ENCODE peak calls at places on chromosomes 6 and 20, in seven cellular contexts. One of them, this sample, is unnamed.

GRCh38 chr6:20534906-20535305 is 649 bp downstream of the CDKAL1 start:
- DNase-seq in endodermal cell: no peak
- DNase-seq in GM06990: peak; percentile 21
- DNase-seq in ovary: no peak
- DNase-seq in NB4: peak; percentile 16
- DNase-seq in psoas muscle: no peak
- DNase-seq in SK-N-SH: no peak
- DNase-seq in this sample: no peak

GRCh38 chr6:90939906-90940305 is 353.0 kb upstream of the MAP3K7 start:
- DNase-seq in endodermal cell: no peak
- DNase-seq in GM06990: no peak
- DNase-seq in ovary: no peak
- DNase-seq in NB4: no peak
- DNase-seq in psoas muscle: no peak
- DNase-seq in SK-N-SH: no peak
- DNase-seq in this sample: no peak

GRCh38 chr20:7843613-7844012 is 96.6 kb downstream of the HAO1 start:
- DNase-seq in endodermal cell: no peak
- DNase-seq in GM06990: no peak
- DNase-seq in ovary: no peak
- DNase-seq in NB4: no peak
- DNase-seq in psoas muscle: peak; percentile 50
- DNase-seq in SK-N-SH: no peak
- DNase-seq in this sample: no peak

GRCh38 chr20:9467995-9468394 is 46.4 kb upstream of the LAMP5 start:
- DNase-seq in endodermal cell: peak; percentile 53
- DNase-seq in GM06990: no peak
- DNase-seq in ovary: no peak
- DNase-seq in NB4: peak; percentile 54
- DNase-seq in psoas muscle: no peak
- DNase-seq in SK-N-SH: peak; percentile 44
- DNase-seq in this sample: no peak

GRCh38 chr6:132365319-132365907 is 35.9 kb downstream of the MOXD1 start:
- DNase-seq in endodermal cell: peak; percentile 51
- DNase-seq in GM06990: peak; percentile 64
- DNase-seq in ovary: no peak
- DNase-seq in NB4: no peak
- DNase-seq in psoas muscle: no peak
- DNase-seq in SK-N-SH: no peak
- DNase-seq in this sample: no peak

GRCh38 chr6:23621026-23621425 is 505.0 kb upstream of the NRSN1 start:
- DNase-seq in endodermal cell: no peak
- DNase-seq in GM06990: no peak
- DNase-seq in ovary: no peak
- DNase-seq in NB4: no peak
- DNase-seq in psoas muscle: no peak
- DNase-seq in SK-N-SH: no peak
- DNase-seq in this sample: no peak

GRCh38 chr6:30568245-30568644 is 3.0 kb upstream of the ABCF1 start:
- DNase-seq in endodermal cell: no peak
- DNase-seq in GM06990: no peak
- DNase-seq in ovary: no peak
- DNase-seq in NB4: no peak
- DNase-seq in psoas muscle: no peak
- DNase-seq in SK-N-SH: no peak
- DNase-seq in this sample: no peak

GRCh38 chr20:59628171-59628570 is 23.8 kb downstream of the PHACTR3 start:
- DNase-seq in endodermal cell: no peak
- DNase-seq in GM06990: no peak
- DNase-seq in ovary: no peak
- DNase-seq in NB4: no peak
- DNase-seq in psoas muscle: no peak
- DNase-seq in SK-N-SH: no peak
- DNase-seq in this sample: no peak

GRCh38 chr20:53853451-53853713 is 217.0 kb downstream of the BCAS1 start:
- DNase-seq in endodermal cell: no peak
- DNase-seq in GM06990: no peak
- DNase-seq in ovary: no peak
- DNase-seq in NB4: no peak
- DNase-seq in psoas muscle: no peak
- DNase-seq in SK-N-SH: no peak
- DNase-seq in this sample: no peak

DNA sequence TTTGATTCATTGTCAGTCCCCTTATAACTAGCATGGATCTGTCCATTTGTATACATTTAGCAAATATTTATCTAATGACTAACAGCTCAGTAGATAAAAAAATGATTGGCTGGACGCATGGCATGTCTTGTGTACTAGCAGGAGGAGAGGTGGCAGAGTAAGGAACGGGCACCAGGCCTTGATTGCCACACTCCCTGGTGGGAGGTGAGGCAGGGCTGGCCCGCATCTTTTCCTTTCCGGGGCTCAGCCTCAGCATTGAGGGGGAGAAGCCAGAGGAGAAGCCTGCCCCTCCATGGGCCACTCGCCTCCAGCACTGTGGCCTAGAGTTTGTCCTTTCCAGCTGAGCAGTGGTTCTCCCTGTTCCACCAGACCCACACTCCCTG is 84.9 kb upstream of the TMEM181 start:
- DNase-seq in endodermal cell: no peak
- DNase-seq in GM06990: no peak
- DNase-seq in ovary: no peak
- DNase-seq in NB4: no peak
- DNase-seq in psoas muscle: no peak
- DNase-seq in SK-N-SH: no peak
- DNase-seq in this sample: no peak
- H3K4me3 ChIP-seq in endodermal cell: peak overlapping the region; percentile 21
- H3K4me3 ChIP-seq in GM06990: peak overlapping the region; percentile 7
- H3K4me3 ChIP-seq in ovary: no peak overlapping the region
- H3K4me3 ChIP-seq in NB4: no peak overlapping the region
- H3K4me3 ChIP-seq in psoas muscle: no peak overlapping the region
- H3K4me3 ChIP-seq in SK-N-SH: no peak overlapping the region
- H3K4me3 ChIP-seq in this sample: no peak overlapping the region

GRCh38 chr6:75350156-75350555 is 65.6 kb upstream of the TMEM30A start:
- DNase-seq in endodermal cell: no peak
- DNase-seq in GM06990: no peak
- DNase-seq in ovary: no peak
- DNase-seq in NB4: no peak
- DNase-seq in psoas muscle: no peak
- DNase-seq in SK-N-SH: no peak
- DNase-seq in this sample: no peak
- H3K4me3 ChIP-seq in endodermal cell: peak overlapping the region; percentile 84
- H3K4me3 ChIP-seq in GM06990: no peak overlapping the region
- H3K4me3 ChIP-seq in ovary: no peak overlapping the region
- H3K4me3 ChIP-seq in NB4: no peak overlapping the region
- H3K4me3 ChIP-seq in psoas muscle: no peak overlapping the region
- H3K4me3 ChIP-seq in SK-N-SH: no peak overlapping the region
- H3K4me3 ChIP-seq in this sample: no peak overlapping the region

GRCh38 chr6:33212857-33213165 is 4.5 kb downstream of the RING1 start:
- DNase-seq in endodermal cell: no peak
- DNase-seq in GM06990: no peak
- DNase-seq in ovary: no peak
- DNase-seq in NB4: no peak
- DNase-seq in psoas muscle: no peak
- DNase-seq in SK-N-SH: no peak
- DNase-seq in this sample: no peak

GRCh38 chr6:33211666-33212422 is 3.5 kb downstream of the RING1 start:
- DNase-seq in endodermal cell: peak; percentile 82
- DNase-seq in GM06990: no peak
- DNase-seq in ovary: no peak
- DNase-seq in NB4: peak; percentile 12
- DNase-seq in psoas muscle: no peak
- DNase-seq in SK-N-SH: peak; percentile 10
- DNase-seq in this sample: no peak

GRCh38 chr6:33215281-33215680 is 7.0 kb downstream of the RING1 start:
- DNase-seq in endodermal cell: peak; percentile 58
- DNase-seq in GM06990: no peak
- DNase-seq in ovary: no peak
- DNase-seq in NB4: no peak
- DNase-seq in psoas muscle: no peak
- DNase-seq in SK-N-SH: no peak
- DNase-seq in this sample: no peak

GRCh38 chr6:33213989-33214335 is 5.7 kb downstream of the RING1 start:
- DNase-seq in endodermal cell: peak; percentile 54
- DNase-seq in GM06990: no peak
- DNase-seq in ovary: no peak
- DNase-seq in NB4: peak; percentile 3
- DNase-seq in psoas muscle: no peak
- DNase-seq in SK-N-SH: no peak
- DNase-seq in this sample: no peak

DNA sequence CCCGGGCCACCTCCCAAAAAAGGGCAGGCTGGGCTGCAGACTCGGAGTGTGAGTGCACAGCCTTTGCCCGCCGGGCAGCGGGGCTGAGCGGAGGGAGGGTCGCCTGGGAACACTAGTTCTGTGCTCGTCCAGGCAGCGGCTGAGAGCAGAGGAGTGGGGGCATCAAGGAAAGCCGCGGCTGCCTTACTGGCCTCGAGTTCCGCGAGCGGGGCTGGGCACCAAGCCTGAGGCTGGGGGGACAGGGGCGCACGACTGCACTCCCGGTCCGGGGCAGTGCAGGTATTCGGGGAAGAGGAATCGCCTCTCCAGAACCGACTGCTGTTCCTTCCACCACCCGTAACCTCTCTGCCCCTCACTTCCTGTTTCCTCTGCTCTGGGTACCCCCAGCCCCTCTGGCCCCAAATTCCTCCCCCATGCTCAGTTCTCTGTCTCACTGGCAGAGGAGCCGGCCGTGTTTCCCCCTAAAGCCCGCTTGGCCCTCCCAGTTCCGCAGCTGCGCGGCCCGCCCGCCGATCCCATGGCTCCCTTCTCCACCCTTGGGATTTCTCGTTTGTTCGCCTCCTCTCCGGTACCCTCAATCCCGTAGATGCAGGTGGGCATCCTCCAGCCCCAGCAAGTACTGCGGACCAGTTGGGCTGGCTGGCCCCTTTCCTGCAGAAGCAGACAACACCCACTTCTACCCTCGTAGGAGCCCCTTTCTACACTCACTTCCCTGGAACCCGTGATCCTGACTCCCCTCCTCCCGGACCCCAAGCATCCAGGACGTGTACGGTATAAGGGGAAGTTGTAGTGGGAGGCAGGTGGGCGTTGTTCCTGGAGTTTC is 5.1 kb downstream of the RING1 start:
- DNase-seq in endodermal cell: peak; percentile 81
- DNase-seq in GM06990: no peak
- DNase-seq in ovary: no peak
- DNase-seq in NB4: peak; percentile 65
- DNase-seq in psoas muscle: no peak
- DNase-seq in SK-N-SH: peak; percentile 79
- DNase-seq in this sample: no peak
- H3K4me3 ChIP-seq in endodermal cell: peak overlapping the region; percentile 85
- H3K4me3 ChIP-seq in GM06990: no peak overlapping the region
- H3K4me3 ChIP-seq in ovary: peak overlapping the region; percentile 36
- H3K4me3 ChIP-seq in NB4: peak overlapping the region; percentile 42
- H3K4me3 ChIP-seq in psoas muscle: peak overlapping the region; percentile 67
- H3K4me3 ChIP-seq in SK-N-SH: peak overlapping the region; percentile 57
- H3K4me3 ChIP-seq in this sample: peak overlapping the region; percentile 40

DNA sequence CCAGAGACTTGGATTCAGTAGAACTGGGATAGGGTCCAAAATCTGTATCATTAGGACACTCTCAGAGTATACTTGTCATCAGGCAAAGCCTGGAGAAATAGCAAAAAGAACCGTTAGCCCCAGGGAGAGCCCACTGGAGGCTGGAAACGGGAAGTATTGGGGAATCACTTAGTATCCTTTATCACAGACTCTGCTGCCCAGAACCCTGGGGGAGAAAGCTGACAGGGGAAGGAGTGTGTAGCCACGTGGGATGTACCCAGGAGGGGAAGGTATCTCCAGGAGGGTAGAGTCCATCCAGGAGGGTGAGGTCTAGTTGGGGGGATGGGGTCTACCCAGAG is 107.2 kb downstream of the LY86 start:
- DNase-seq in endodermal cell: no peak
- DNase-seq in GM06990: no peak
- DNase-seq in ovary: no peak
- DNase-seq in NB4: no peak
- DNase-seq in psoas muscle: no peak
- DNase-seq in SK-N-SH: no peak
- DNase-seq in this sample: no peak
- H3K4me3 ChIP-seq in endodermal cell: no peak overlapping the region
- H3K4me3 ChIP-seq in GM06990: no peak overlapping the region
- H3K4me3 ChIP-seq in ovary: no peak overlapping the region
- H3K4me3 ChIP-seq in NB4: no peak overlapping the region
- H3K4me3 ChIP-seq in psoas muscle: no peak overlapping the region
- H3K4me3 ChIP-seq in SK-N-SH: no peak overlapping the region
- H3K4me3 ChIP-seq in this sample: no peak overlapping the region

GRCh38 chr6:134052776-134053120 is 324 bp upstream of the SLC2A12 start:
- DNase-seq in endodermal cell: no peak
- DNase-seq in GM06990: no peak
- DNase-seq in ovary: no peak
- DNase-seq in NB4: no peak
- DNase-seq in psoas muscle: no peak
- DNase-seq in SK-N-SH: no peak
- DNase-seq in this sample: no peak
- H3K4me3 ChIP-seq in endodermal cell: peak overlapping the region; percentile 84
- H3K4me3 ChIP-seq in GM06990: peak overlapping the region; percentile 75
- H3K4me3 ChIP-seq in ovary: peak overlapping the region; percentile 79
- H3K4me3 ChIP-seq in NB4: peak overlapping the region; percentile 52
- H3K4me3 ChIP-seq in psoas muscle: peak overlapping the region; percentile 81
- H3K4me3 ChIP-seq in SK-N-SH: peak overlapping the region; percentile 85
- H3K4me3 ChIP-seq in this sample: peak overlapping the region; percentile 69